ENCODE peak calls at places on chromosomes 12 and 14, in ten cellular contexts. One of them, this sample, is unnamed. For H3K36me3, the result is how much of the 10 kb centered on the place peaks cover.

GRCh38 chr14:77478796-77479195 is 19.8 kb downstream of the ISM2 start:
- DNase-seq in fibroblast of lung: no peak
- DNase-seq in effector memory CD4-positive, alpha-beta T cell: no peak
- DNase-seq in MM.1S: no peak
- DNase-seq in body of pancreas: no peak
- DNase-seq in mucosa of descending colon: no peak
- DNase-seq in lower lobe of right lung: no peak
- DNase-seq in OCI-LY7: peak
- DNase-seq in GM23248: no peak
- DNase-seq in cardiac muscle cell: no peak
- DNase-seq in this sample: no peak

GRCh38 chr12:27552886-27553560 is 29.0 kb downstream of the PPFIBP1 start:
- DNase-seq in lower lobe of right lung: no peak
- DNase-seq in mucosa of descending colon: no peak
- DNase-seq in body of pancreas: no peak
- DNase-seq in OCI-LY7: no peak
- DNase-seq in cardiac muscle cell: no peak
- DNase-seq in effector memory CD4-positive, alpha-beta T cell: no peak
- DNase-seq in MM.1S: no peak
- DNase-seq in fibroblast of lung: peak
- DNase-seq in GM23248: peak
- DNase-seq in this sample: no peak

GRCh38 chr12:94266796-94267529 is 118.6 kb downstream of the PLXNC1 start:
- DNase-seq in body of pancreas: no peak
- DNase-seq in cardiac muscle cell: no peak
- DNase-seq in MM.1S: no peak
- DNase-seq in mucosa of descending colon: no peak
- DNase-seq in lower lobe of right lung: no peak
- DNase-seq in GM23248: peak
- DNase-seq in fibroblast of lung: peak
- DNase-seq in OCI-LY7: no peak
- DNase-seq in effector memory CD4-positive, alpha-beta T cell: no peak
- DNase-seq in this sample: no peak

GRCh38 chr14:27338012-27338411 is 740.2 kb upstream of the NOVA1 start:
- DNase-seq in mucosa of descending colon: no peak
- DNase-seq in effector memory CD4-positive, alpha-beta T cell: no peak
- DNase-seq in GM23248: no peak
- DNase-seq in cardiac muscle cell: no peak
- DNase-seq in lower lobe of right lung: no peak
- DNase-seq in MM.1S: no peak
- DNase-seq in OCI-LY7: no peak
- DNase-seq in body of pancreas: no peak
- DNase-seq in fibroblast of lung: no peak
- DNase-seq in this sample: no peak

GRCh38 chr12:69555461-69555860 is 29.8 kb upstream of the CCT2 start:
- DNase-seq in mucosa of descending colon: no peak
- DNase-seq in body of pancreas: no peak
- DNase-seq in cardiac muscle cell: no peak
- DNase-seq in OCI-LY7: no peak
- DNase-seq in effector memory CD4-positive, alpha-beta T cell: no peak
- DNase-seq in MM.1S: no peak
- DNase-seq in GM23248: peak
- DNase-seq in lower lobe of right lung: no peak
- DNase-seq in fibroblast of lung: peak
- DNase-seq in this sample: no peak

GRCh38 chr14:61841145-61841544 is 78.9 kb downstream of the SNAPC1 start:
- DNase-seq in lower lobe of right lung: no peak
- DNase-seq in cardiac muscle cell: peak
- DNase-seq in effector memory CD4-positive, alpha-beta T cell: no peak
- DNase-seq in GM23248: peak
- DNase-seq in body of pancreas: no peak
- DNase-seq in fibroblast of lung: no peak
- DNase-seq in MM.1S: no peak
- DNase-seq in mucosa of descending colon: no peak
- DNase-seq in OCI-LY7: no peak
- DNase-seq in this sample: no peak

GRCh38 chr12:62922539-62922938 is 12.4 kb downstream of the PPM1H start:
- DNase-seq in fibroblast of lung: peak
- DNase-seq in GM23248: no peak
- DNase-seq in body of pancreas: no peak
- DNase-seq in effector memory CD4-positive, alpha-beta T cell: no peak
- DNase-seq in OCI-LY7: no peak
- DNase-seq in lower lobe of right lung: no peak
- DNase-seq in MM.1S: no peak
- DNase-seq in mucosa of descending colon: no peak
- DNase-seq in cardiac muscle cell: no peak
- DNase-seq in this sample: no peak

GRCh38 chr12:54384591-54385041 is at the start of gene ZNF385A:
- DNase-seq in OCI-LY7: peak
- DNase-seq in MM.1S: no peak
- DNase-seq in body of pancreas: no peak
- DNase-seq in GM23248: no peak
- DNase-seq in lower lobe of right lung: peak
- DNase-seq in effector memory CD4-positive, alpha-beta T cell: no peak
- DNase-seq in fibroblast of lung: no peak
- DNase-seq in mucosa of descending colon: no peak
- DNase-seq in cardiac muscle cell: no peak
- DNase-seq in this sample: no peak

GRCh38 chr14:70257526-70257925 is 68.8 kb upstream of the SLC8A3 start:
- DNase-seq in OCI-LY7: peak
- DNase-seq in fibroblast of lung: no peak
- DNase-seq in body of pancreas: no peak
- DNase-seq in effector memory CD4-positive, alpha-beta T cell: no peak
- DNase-seq in MM.1S: peak
- DNase-seq in lower lobe of right lung: no peak
- DNase-seq in GM23248: no peak
- DNase-seq in cardiac muscle cell: no peak
- DNase-seq in mucosa of descending colon: no peak
- DNase-seq in this sample: no peak

GRCh38 chr12:13339538-13339937 is 143.0 kb downstream of the EMP1 start:
- DNase-seq in GM23248: peak
- DNase-seq in cardiac muscle cell: no peak
- DNase-seq in fibroblast of lung: peak
- DNase-seq in lower lobe of right lung: no peak
- DNase-seq in body of pancreas: no peak
- DNase-seq in mucosa of descending colon: no peak
- DNase-seq in effector memory CD4-positive, alpha-beta T cell: no peak
- DNase-seq in MM.1S: no peak
- DNase-seq in OCI-LY7: no peak
- DNase-seq in this sample: no peak

GRCh38 chr12:84822541-84822940 is 90.1 kb downstream of the SLC6A15 start:
- DNase-seq in mucosa of descending colon: no peak
- DNase-seq in OCI-LY7: no peak
- DNase-seq in effector memory CD4-positive, alpha-beta T cell: no peak
- DNase-seq in body of pancreas: no peak
- DNase-seq in lower lobe of right lung: no peak
- DNase-seq in fibroblast of lung: peak
- DNase-seq in cardiac muscle cell: no peak
- DNase-seq in GM23248: peak
- DNase-seq in MM.1S: peak
- DNase-seq in this sample: no peak

GRCh38 chr12:7060353-7060954 is at the start of gene C1S:
- DNase-seq in cardiac muscle cell: peak
- DNase-seq in lower lobe of right lung: peak
- DNase-seq in mucosa of descending colon: peak
- DNase-seq in MM.1S: no peak
- DNase-seq in effector memory CD4-positive, alpha-beta T cell: no peak
- DNase-seq in body of pancreas: peak
- DNase-seq in GM23248: peak
- DNase-seq in OCI-LY7: no peak
- DNase-seq in fibroblast of lung: peak
- DNase-seq in this sample: peak

GRCh38 chr14:69573205-69573840 is 1.3 kb downstream of the CCDC177 start:
- DNase-seq in effector memory CD4-positive, alpha-beta T cell: no peak
- DNase-seq in OCI-LY7: no peak
- DNase-seq in MM.1S: no peak
- DNase-seq in fibroblast of lung: no peak
- DNase-seq in mucosa of descending colon: no peak
- DNase-seq in lower lobe of right lung: no peak
- DNase-seq in body of pancreas: no peak
- DNase-seq in GM23248: peak
- DNase-seq in cardiac muscle cell: no peak
- DNase-seq in this sample: no peak

GRCh38 chr12:24561411-24561871 is 387.5 kb downstream of the BCAT1 start:
- DNase-seq in OCI-LY7: no peak
- DNase-seq in body of pancreas: no peak
- DNase-seq in MM.1S: peak
- DNase-seq in GM23248: peak
- DNase-seq in effector memory CD4-positive, alpha-beta T cell: no peak
- DNase-seq in mucosa of descending colon: no peak
- DNase-seq in fibroblast of lung: peak
- DNase-seq in cardiac muscle cell: no peak
- DNase-seq in lower lobe of right lung: no peak
- DNase-seq in this sample: no peak

GRCh38 chr12:24507827-24508226 is 441.1 kb downstream of the BCAT1 start:
- DNase-seq in mucosa of descending colon: no peak
- DNase-seq in GM23248: no peak
- DNase-seq in body of pancreas: no peak
- DNase-seq in cardiac muscle cell: no peak
- DNase-seq in OCI-LY7: no peak
- DNase-seq in effector memory CD4-positive, alpha-beta T cell: no peak
- DNase-seq in MM.1S: no peak
- DNase-seq in fibroblast of lung: no peak
- DNase-seq in lower lobe of right lung: no peak
- DNase-seq in this sample: no peak

GRCh38 chr12:93802698-93803097 is 125.5 kb downstream of the CRADD start:
- DNase-seq in body of pancreas: no peak
- DNase-seq in MM.1S: no peak
- DNase-seq in fibroblast of lung: peak
- DNase-seq in lower lobe of right lung: no peak
- DNase-seq in mucosa of descending colon: no peak
- DNase-seq in cardiac muscle cell: peak
- DNase-seq in GM23248: peak
- DNase-seq in OCI-LY7: no peak
- DNase-seq in effector memory CD4-positive, alpha-beta T cell: no peak
- DNase-seq in this sample: no peak

GRCh38 chr12:100267603-100268281 is 765 bp downstream of the SCYL2 start:
- DNase-seq in GM23248: peak
- DNase-seq in cardiac muscle cell: no peak
- DNase-seq in mucosa of descending colon: no peak
- DNase-seq in fibroblast of lung: peak
- DNase-seq in body of pancreas: no peak
- DNase-seq in lower lobe of right lung: no peak
- DNase-seq in MM.1S: peak
- DNase-seq in effector memory CD4-positive, alpha-beta T cell: peak
- DNase-seq in OCI-LY7: no peak
- DNase-seq in this sample: peak

GRCh38 chr12:6337958-6338406 is 3.9 kb downstream of the TNFRSF1A start:
- DNase-seq in mucosa of descending colon: no peak
- DNase-seq in lower lobe of right lung: no peak
- DNase-seq in GM23248: peak
- DNase-seq in body of pancreas: no peak
- DNase-seq in cardiac muscle cell: no peak
- DNase-seq in MM.1S: no peak
- DNase-seq in effector memory CD4-positive, alpha-beta T cell: no peak
- DNase-seq in fibroblast of lung: peak
- DNase-seq in OCI-LY7: no peak
- DNase-seq in this sample: no peak

GRCh38 chr12:77891531-77892147 is 60.9 kb downstream of the NAV3 start:
- DNase-seq in OCI-LY7: no peak
- DNase-seq in fibroblast of lung: no peak
- DNase-seq in mucosa of descending colon: no peak
- DNase-seq in effector memory CD4-positive, alpha-beta T cell: no peak
- DNase-seq in GM23248: no peak
- DNase-seq in cardiac muscle cell: no peak
- DNase-seq in body of pancreas: no peak
- DNase-seq in lower lobe of right lung: no peak
- DNase-seq in MM.1S: no peak
- DNase-seq in this sample: no peak
- H3K36me3 ChIP-seq in OCI-LY7: under half
- H3K36me3 ChIP-seq in fibroblast of lung: under half
- H3K36me3 ChIP-seq in mucosa of descending colon: under half
- H3K36me3 ChIP-seq in effector memory CD4-positive, alpha-beta T cell: under half
- H3K36me3 ChIP-seq in GM23248: under half
- H3K36me3 ChIP-seq in cardiac muscle cell: under half
- H3K36me3 ChIP-seq in body of pancreas: under half
- H3K36me3 ChIP-seq in lower lobe of right lung: under half
- H3K36me3 ChIP-seq in MM.1S: under half
- H3K36me3 ChIP-seq in this sample: under half

GRCh38 chr12:48157016-48157888 is at the start of gene ASB8:
- DNase-seq in MM.1S: peak
- DNase-seq in cardiac muscle cell: peak
- DNase-seq in fibroblast of lung: peak
- DNase-seq in effector memory CD4-positive, alpha-beta T cell: peak
- DNase-seq in body of pancreas: peak
- DNase-seq in OCI-LY7: peak
- DNase-seq in mucosa of descending colon: peak
- DNase-seq in lower lobe of right lung: peak
- DNase-seq in GM23248: peak
- DNase-seq in this sample: peak
- H3K36me3 ChIP-seq in MM.1S: under half
- H3K36me3 ChIP-seq in cardiac muscle cell: under half
- H3K36me3 ChIP-seq in fibroblast of lung: under half
- H3K36me3 ChIP-seq in effector memory CD4-positive, alpha-beta T cell: under half
- H3K36me3 ChIP-seq in body of pancreas: under half
- H3K36me3 ChIP-seq in OCI-LY7: under half
- H3K36me3 ChIP-seq in mucosa of descending colon: under half
- H3K36me3 ChIP-seq in lower lobe of right lung: under half
- H3K36me3 ChIP-seq in GM23248: under half
- H3K36me3 ChIP-seq in this sample: under half

DNA sequence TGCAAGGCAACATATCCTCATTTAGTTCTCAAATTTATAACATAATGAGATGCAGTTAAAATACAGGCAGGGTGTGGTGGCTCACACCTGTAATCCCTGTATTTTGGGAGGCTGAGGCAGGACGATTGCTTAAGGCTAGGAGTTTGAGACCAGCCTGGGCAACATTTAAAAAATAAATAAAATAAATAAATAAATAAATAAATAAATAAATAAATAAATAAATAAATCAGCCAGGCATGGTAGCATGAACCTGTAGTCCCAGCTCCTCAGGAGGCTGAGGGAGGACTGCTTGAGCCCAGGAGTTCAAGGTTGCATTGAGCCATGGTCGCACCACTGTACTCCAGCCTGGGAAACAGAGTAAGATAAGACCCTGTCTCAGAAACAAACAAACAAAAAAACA is 39.4 kb downstream of the TCHP start:
- DNase-seq in MM.1S: no peak
- DNase-seq in effector memory CD4-positive, alpha-beta T cell: no peak
- DNase-seq in cardiac muscle cell: no peak
- DNase-seq in OCI-LY7: no peak
- DNase-seq in fibroblast of lung: no peak
- DNase-seq in body of pancreas: no peak
- DNase-seq in lower lobe of right lung: no peak
- DNase-seq in mucosa of descending colon: no peak
- DNase-seq in GM23248: no peak
- DNase-seq in this sample: no peak
- H3K36me3 ChIP-seq in MM.1S: under half
- H3K36me3 ChIP-seq in effector memory CD4-positive, alpha-beta T cell: under half
- H3K36me3 ChIP-seq in cardiac muscle cell: under half
- H3K36me3 ChIP-seq in OCI-LY7: half or more
- H3K36me3 ChIP-seq in fibroblast of lung: under half
- H3K36me3 ChIP-seq in body of pancreas: under half
- H3K36me3 ChIP-seq in lower lobe of right lung: half or more
- H3K36me3 ChIP-seq in mucosa of descending colon: under half
- H3K36me3 ChIP-seq in GM23248: under half
- H3K36me3 ChIP-seq in this sample: half or more

DNA sequence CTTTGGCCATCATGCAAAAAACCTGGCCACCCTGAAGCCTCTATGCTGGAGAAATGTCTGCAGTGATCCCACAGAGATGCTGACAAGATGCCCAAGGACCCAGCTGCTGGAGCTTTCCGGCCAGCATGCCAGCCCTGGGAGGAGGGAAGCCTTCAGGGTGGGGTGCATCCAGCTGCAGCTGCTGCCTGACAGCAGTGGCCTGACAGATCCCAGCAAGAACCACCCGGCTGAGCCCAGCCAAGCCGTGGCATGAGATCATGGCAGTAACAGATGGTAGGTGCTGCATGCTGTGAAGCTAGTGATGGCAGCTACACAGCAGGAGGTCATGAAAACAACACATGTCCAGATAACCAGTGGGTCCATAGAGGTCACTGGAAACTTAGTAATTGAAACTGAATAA is 13.8 kb downstream of the CLBA1 start:
- DNase-seq in MM.1S: no peak
- DNase-seq in body of pancreas: no peak
- DNase-seq in lower lobe of right lung: peak
- DNase-seq in GM23248: no peak
- DNase-seq in OCI-LY7: no peak
- DNase-seq in effector memory CD4-positive, alpha-beta T cell: no peak
- DNase-seq in fibroblast of lung: no peak
- DNase-seq in mucosa of descending colon: no peak
- DNase-seq in cardiac muscle cell: no peak
- DNase-seq in this sample: no peak
- H3K36me3 ChIP-seq in MM.1S: under half
- H3K36me3 ChIP-seq in body of pancreas: under half
- H3K36me3 ChIP-seq in lower lobe of right lung: under half
- H3K36me3 ChIP-seq in GM23248: under half
- H3K36me3 ChIP-seq in OCI-LY7: under half
- H3K36me3 ChIP-seq in effector memory CD4-positive, alpha-beta T cell: under half
- H3K36me3 ChIP-seq in fibroblast of lung: under half
- H3K36me3 ChIP-seq in mucosa of descending colon: under half
- H3K36me3 ChIP-seq in cardiac muscle cell: under half
- H3K36me3 ChIP-seq in this sample: under half

This sample was measured in stomach.